ENCODE peak calls at places on chromosomes 6 and 20, in five cellular contexts. A, S, B, D and I are unnamed samples.

GRCh38 chr6:154380733-154381132 is 24.1 kb upstream of the IPCEF1 start:
- DNase-seq in A (no peak), D (no peak), S (no peak), B (no peak), I (no peak)

GRCh38 chr6:71262914-71263313 is 25.7 kb upstream of the OGFRL1 start:
- DNase-seq in B (no peak), A (no peak), S (no peak), D (no peak), I (no peak)

GRCh38 chr6:16723833-16724232 is 37.4 kb downstream of the ATXN1 start:
- DNase-seq in S (no peak), A (no peak), B (peak), D (no peak), I (no peak)

GRCh38 chr6:15621203-15622044 is 41.4 kb downstream of the DTNBP1 start:
- DNase-seq in D (no peak), A (no peak), S (peak), B (peak), I (no peak)

GRCh38 chr6:82712826-82713225 is 349.2 kb downstream of the TPBG start:
- DNase-seq in D (no peak), S (no peak), A (peak), B (peak), I (no peak)

GRCh38 chr6:74578339-74578738 is 627.5 kb downstream of the COL12A1 start:
- DNase-seq in A (no peak), S (no peak), D (no peak), B (peak), I (no peak)

GRCh38 chr6:106525111-106525884 is 104.0 kb downstream of the RTN4IP1 start:
- DNase-seq in A (no peak), D (no peak), B (peak), S (no peak), I (no peak)

GRCh38 chr20:38260378-38261053 is at the start of gene KIAA1755:
- DNase-seq in D (no peak), S (peak), A (no peak), B (no peak), I (no peak)